ENCODE peak calls at places on chromosomes 1 and 21, in nine cellular contexts. U is RWPE1; J is natural killer cell; M is neural crest cell; Z is uterus; I is BJ; D is AG09319; E is CD4-positive, alpha-beta T cell; B is tibial artery. Q is an unnamed sample.

GRCh38 chr21:34018910-34019309 is 54.5 kb upstream of the MRPS6 start:
- DNase-seq in U (no peak), J (no peak), M (no peak), Z (no peak), I (no peak), D (no peak), E (no peak), B (no peak), Q (no peak)

GRCh38 chr21:34892196-34892595 is 156.9 kb downstream of the RUNX1 start:
- DNase-seq in U (no peak), J (no peak), M (no peak), Z (no peak), I (no peak), D (no peak), E (no peak), B (no peak), Q (no peak)

GRCh38 chr1:112322018-112322417 is 74.0 kb upstream of the CTTNBP2NL start:
- DNase-seq in U (no peak), J (no peak), M (no peak), Z (no peak), I (no peak), D (no peak), E (no peak), B (no peak), Q (no peak)

GRCh38 chr1:23726669-23727068 is 16.6 kb upstream of the ELOA start:
- DNase-seq in U (no peak), J (no peak), M (no peak), Z (no peak), I (no peak), D (no peak), E (no peak), B (no peak), Q (no peak)

GRCh38 chr1:238950786-238951185 is 435.6 kb upstream of the CHRM3 start:
- DNase-seq in U (no peak), J (no peak), M (no peak), Z (no peak), I (no peak), D (no peak), E (no peak), B (no peak), Q (no peak)

GRCh38 chr1:45282346-45282745 is 44.3 kb upstream of the HPDL start:
- DNase-seq in U (no peak), J (no peak), M (no peak), Z (no peak), I (no peak), D (no peak), E (no peak), B (no peak), Q (no peak)

GRCh38 chr1:166947398-166948043 is 27.8 kb downstream of the ILDR2 start:
- DNase-seq in U (no peak), J (peak), M (peak), Z (peak), I (no peak), D (no peak), E (no peak), B (no peak), Q (no peak)

GRCh38 chr1:85502625-85503083 is 37.7 kb upstream of the DDAH1 start:
- DNase-seq in U (peak), J (no peak), M (peak), Z (peak), I (no peak), D (peak), E (no peak), B (peak), Q (no peak)

GRCh38 chr1:78176448-78176847 is 130.7 kb downstream of the GIPC2 start:
- DNase-seq in U (peak), J (no peak), M (no peak), Z (no peak), I (peak), D (no peak), E (no peak), B (no peak), Q (peak)

GRCh38 chr1:203278087-203278884 is 27.0 kb upstream of the BTG2 start:
- DNase-seq in U (peak), J (no peak), M (peak), Z (peak), I (peak), D (peak), E (no peak), B (peak), Q (peak)

GRCh38 chr21:15050588-15051377 is 14.0 kb downstream of the NRIP1 start:
- DNase-seq in U (no peak), J (no peak), M (no peak), Z (no peak), I (no peak), D (no peak), E (no peak), B (no peak), Q (no peak)

GRCh38 chr1:236129315-236129714 is 13.0 kb upstream of the GPR137B start:
- DNase-seq in U (no peak), J (no peak), M (peak), Z (no peak), I (no peak), D (no peak), E (no peak), B (no peak), Q (no peak)

GRCh38 chr1:236133802-236134201 is 8.5 kb upstream of the GPR137B start:
- DNase-seq in U (no peak), J (no peak), M (no peak), Z (no peak), I (no peak), D (no peak), E (no peak), B (no peak), Q (no peak)

GRCh38 chr1:236130372-236130771 is 12.0 kb upstream of the GPR137B start:
- DNase-seq in U (no peak), J (no peak), M (no peak), Z (no peak), I (no peak), D (no peak), E (no peak), B (no peak), Q (no peak)

GRCh38 chr1:236132420-236133046 is 9.8 kb upstream of the GPR137B start:
- DNase-seq in U (no peak), J (no peak), M (no peak), Z (no peak), I (no peak), D (no peak), E (no peak), B (no peak), Q (no peak)

GRCh38 chr1:236131916-236132315 is 10.4 kb upstream of the GPR137B start:
- DNase-seq in U (no peak), J (no peak), M (no peak), Z (no peak), I (no peak), D (no peak), E (no peak), B (no peak), Q (no peak)
- TF ChIP-seq CTCF in U (no peak), J (no peak), M (no peak), Z (no peak), I (no peak), D (no peak), E (no peak), B (no peak), Q (no peak)

GRCh38 chr1:180994262-180994661 is 28.4 kb downstream of the STX6 start:
- DNase-seq in U (no peak), J (no peak), M (no peak), Z (no peak), I (no peak), D (no peak), E (no peak), B (no peak), Q (no peak)
- TF ChIP-seq CTCF in U (no peak), J (no peak), M (no peak), Z (no peak), I (no peak), D (no peak), E (no peak), B (no peak), Q (no peak)

DNA sequence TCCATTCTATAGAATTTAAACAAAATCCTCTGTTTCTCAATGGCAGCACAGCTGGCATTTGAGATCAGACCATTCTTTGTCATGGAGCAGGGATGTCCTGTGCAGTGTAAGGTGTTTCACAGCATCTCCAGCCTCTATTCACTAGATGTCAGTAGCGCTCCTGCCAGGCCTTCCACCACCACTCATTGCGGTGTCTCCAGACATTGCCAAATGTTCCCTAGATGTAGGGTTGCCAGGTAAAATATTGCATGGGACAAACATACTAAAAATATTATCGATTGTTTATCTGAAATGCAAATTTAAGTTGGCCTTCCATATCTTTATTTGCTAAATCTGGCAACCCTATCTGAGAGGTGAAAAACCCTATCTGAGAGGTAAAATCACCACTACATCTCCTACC is 11.7 kb downstream of the ITLN2 start:
- DNase-seq in U (peak), J (no peak), M (no peak), Z (no peak), I (no peak), D (no peak), E (no peak), B (no peak), Q (no peak)
- TF ChIP-seq CTCF in U (peak), J (no peak), M (no peak), Z (no peak), I (no peak), D (no peak), E (no peak), B (no peak), Q (no peak)

DNA sequence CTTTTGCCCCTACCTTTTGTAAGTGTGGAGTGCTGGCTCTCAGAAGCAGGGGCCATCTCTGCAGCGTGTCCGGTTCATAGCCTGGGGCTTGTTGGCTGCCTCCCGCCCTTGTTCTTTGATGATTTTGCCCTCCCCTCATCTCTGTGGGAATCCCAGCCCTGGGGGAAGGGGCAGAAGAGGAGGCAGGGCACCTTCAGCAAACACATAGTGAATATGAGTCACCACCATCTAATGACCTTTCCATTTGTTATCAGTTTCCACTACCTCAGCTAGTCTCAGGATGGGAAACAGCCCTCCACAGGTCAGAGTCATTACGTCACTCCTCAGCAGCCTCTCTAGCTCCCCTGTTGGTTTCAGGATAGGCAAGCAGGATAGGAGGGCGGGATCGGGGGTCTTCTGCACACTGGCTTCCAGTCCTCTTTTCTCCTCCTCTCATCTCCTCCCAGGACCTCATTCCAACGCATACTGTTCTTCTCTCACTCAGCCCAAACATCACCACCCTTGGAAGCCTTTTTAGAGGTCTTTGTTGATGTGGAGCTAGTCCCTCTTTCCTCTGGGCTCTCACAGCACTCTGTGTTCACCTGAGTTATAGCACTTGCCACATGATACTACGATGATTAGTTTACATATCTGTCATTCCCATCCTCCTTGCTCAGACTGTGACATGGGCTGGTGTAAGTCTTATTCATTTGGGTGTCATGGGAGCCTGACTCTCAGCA is 15.8 kb downstream of the GADD45A start:
- DNase-seq in U (no peak), J (no peak), M (peak), Z (no peak), I (no peak), D (no peak), E (no peak), B (no peak), Q (no peak)
- TF ChIP-seq CTCF in U (no peak), J (no peak), M (peak), Z (no peak), I (peak), D (peak), E (no peak), B (no peak), Q (no peak)

GRCh38 chr1:8437286-8437685 is 119.4 kb downstream of the SLC45A1 start:
- DNase-seq in U (no peak), J (no peak), M (no peak), Z (no peak), I (no peak), D (no peak), E (no peak), B (no peak), Q (no peak)

GRCh38 chr1:8441466-8441865 is 123.6 kb downstream of the SLC45A1 start:
- DNase-seq in U (no peak), J (no peak), M (no peak), Z (no peak), I (no peak), D (no peak), E (no peak), B (no peak), Q (no peak)

GRCh38 chr1:8438449-8438848 is 120.5 kb downstream of the SLC45A1 start:
- DNase-seq in U (no peak), J (no peak), M (no peak), Z (no peak), I (no peak), D (no peak), E (no peak), B (no peak), Q (no peak)

GRCh38 chr1:8435569-8436071 is 117.7 kb downstream of the SLC45A1 start:
- DNase-seq in U (no peak), J (no peak), M (no peak), Z (no peak), I (no peak), D (no peak), E (no peak), B (no peak), Q (no peak)

GRCh38 chr1:8439015-8439702 is 121.2 kb downstream of the SLC45A1 start:
- DNase-seq in U (peak), J (no peak), M (peak), Z (peak), I (no peak), D (peak), E (no peak), B (peak), Q (no peak)
- TF ChIP-seq CTCF in U (no peak), J (no peak), M (peak), Z (no peak), I (no peak), D (no peak), E (no peak), B (no peak), Q (no peak)

GRCh38 chr21:26845066-26845749 is at the start of gene ADAMTS1:
- DNase-seq in U (peak), J (peak), M (peak), Z (peak), I (no peak), D (peak), E (no peak), B (peak), Q (no peak)
- TF ChIP-seq CTCF in U (no peak), J (no peak), M (peak), Z (peak), I (peak), D (peak), E (no peak), B (no peak), Q (peak)

DNA sequence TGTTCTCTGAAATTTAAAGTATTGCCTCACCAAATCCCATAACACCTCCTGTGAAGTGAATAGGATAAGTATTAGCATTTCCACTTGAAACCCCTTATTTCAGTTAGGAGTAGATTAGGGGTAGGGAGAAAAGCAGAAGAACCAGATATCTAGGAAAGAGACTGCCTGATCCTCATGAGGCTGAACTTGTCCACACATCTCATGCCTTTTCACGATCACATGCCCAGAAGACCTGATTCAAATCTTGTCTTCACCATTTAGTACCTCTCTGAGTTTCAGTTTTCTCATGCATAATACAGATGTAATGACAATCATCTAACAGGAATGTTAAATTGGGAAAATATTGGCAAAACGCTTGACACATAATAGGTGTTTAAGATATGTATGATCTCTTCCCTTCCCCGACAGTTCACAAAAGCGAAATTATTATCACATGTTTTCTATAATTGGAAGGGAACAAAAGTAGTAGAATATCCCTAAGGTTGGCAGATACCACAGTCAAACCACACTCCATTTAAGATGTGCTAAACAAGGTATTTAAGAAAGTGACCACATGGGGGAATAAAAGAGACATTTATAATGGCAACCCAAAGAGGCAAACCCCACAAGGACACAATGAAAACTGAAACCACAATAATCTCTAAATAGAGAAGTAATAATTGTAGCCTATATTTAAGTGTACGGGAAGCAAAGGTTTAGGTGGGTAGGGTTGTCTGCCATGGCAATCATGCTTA is 25.2 kb downstream of the GFI1 start:
- DNase-seq in U (no peak), J (no peak), M (no peak), Z (no peak), I (no peak), D (no peak), E (no peak), B (no peak), Q (no peak)
- TF ChIP-seq CTCF in U (no peak), J (no peak), M (no peak), Z (no peak), I (no peak), D (no peak), E (no peak), B (no peak), Q (no peak)

DNA sequence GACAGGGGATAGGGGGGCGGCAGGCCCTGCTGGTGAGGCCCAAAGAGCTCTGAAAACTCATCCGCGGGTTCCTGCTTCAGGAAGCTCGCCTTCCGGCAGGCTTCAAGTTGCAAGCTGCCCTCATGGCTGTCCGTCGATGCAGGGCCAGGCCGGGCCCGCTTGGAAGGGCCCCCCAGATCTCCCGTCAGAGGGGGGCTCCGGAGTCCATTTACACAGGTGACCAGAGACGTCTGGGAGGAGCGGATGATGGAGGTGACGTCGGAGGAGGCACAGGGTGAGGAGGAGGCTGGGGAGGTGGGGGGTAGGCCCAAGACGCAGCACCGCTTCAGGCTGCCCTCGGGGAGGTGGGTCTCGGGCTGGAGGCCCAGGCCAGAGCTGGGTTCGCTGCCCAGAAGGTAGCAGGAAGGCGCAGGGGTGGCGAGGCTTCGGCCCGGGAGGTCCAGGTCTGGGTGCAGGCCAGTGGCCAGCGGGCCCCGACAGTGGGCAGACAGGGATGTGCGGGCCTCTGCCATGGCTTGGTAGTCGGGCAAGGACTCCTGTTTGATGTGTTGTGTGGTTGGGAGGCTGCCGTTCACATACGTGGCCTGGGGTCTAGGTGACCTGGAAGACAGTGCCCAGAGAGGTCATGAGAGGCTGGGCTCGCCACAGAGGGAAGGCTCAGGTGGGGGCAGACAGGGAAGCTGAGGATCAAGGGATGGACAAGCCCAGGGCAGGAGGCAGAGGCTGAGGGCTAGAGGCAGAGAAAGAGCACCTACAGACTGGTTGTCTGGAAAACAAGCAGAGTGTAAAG is 135.4 kb downstream of the DMRTB1 start:
- DNase-seq in U (no peak), J (no peak), M (no peak), Z (no peak), I (no peak), D (no peak), E (no peak), B (no peak), Q (no peak)
- TF ChIP-seq CTCF in U (no peak), J (no peak), M (no peak), Z (no peak), I (no peak), D (no peak), E (no peak), B (no peak), Q (no peak)

Q was measured in AG04449.